ENCODE peak calls at places on chromosomes 4 and X, in five cellular contexts. K is mesendoderm, T is mesenchymal stem cell, A is neuronal stem cell, B is IMR-90. X is an unnamed sample.

GRCh38 chr4:36285784-36286480 is 4.5 kb downstream of the DTHD1 start:
- DNase-seq in A (no peak), T (no peak), B (no peak), K (no peak), X (no peak)

GRCh38 chrX:8845060-8845459 is 43.9 kb upstream of the FAM9A start:
- DNase-seq in T (peak), B (peak), A (no peak), K (peak), X (no peak)

GRCh38 chrX:3638280-3638873 is 75.1 kb downstream of the PRKX start:
- DNase-seq in B (peak), A (peak), T (peak), K (peak), X (no peak)

GRCh38 chrX:47179928-47180255 is 13.7 kb upstream of the UBA1 start:
- DNase-seq in A (no peak), B (no peak), K (no peak), T (no peak), X (no peak)

GRCh38 chrX:132461886-132462285 is 27.0 kb downstream of the MBNL3 start:
- DNase-seq in A (no peak), T (no peak), K (no peak), B (no peak), X (no peak)

GRCh38 chrX:115226929-115227328 is 7.0 kb downstream of the LRCH2 start:
- DNase-seq in B (peak), A (peak), T (peak), K (peak), X (peak)

GRCh38 chrX:154396948-154397887 is 959 bp upstream of the RPL10 start:
- DNase-seq in B (peak), K (peak), T (peak), A (no peak), X (peak)

GRCh38 chrX:82748901-82749505 is 759.1 kb upstream of the POU3F4 start:
- DNase-seq in K (peak), A (no peak), T (peak), B (no peak), X (no peak)

GRCh38 chr4:123559955-123560669 is 163.5 kb downstream of the SPRY1 start:
- DNase-seq in K (no peak), B (peak), A (no peak), T (peak), X (no peak)

GRCh38 chr4:75653845-75654503 is 19.2 kb downstream of the G3BP2 start:
- DNase-seq in T (peak), K (peak), A (no peak), B (peak), X (no peak)

GRCh38 chrX:8304668-8305067 is 133.6 kb upstream of the VCX2 start:
- DNase-seq in B (no peak), K (no peak), A (no peak), T (no peak), X (no peak)

GRCh38 chr4:165476214-165477098 is 97.6 kb downstream of the CPE start:
- DNase-seq in B (peak), T (peak), K (no peak), A (no peak), X (no peak)

GRCh38 chr4:176479745-176480144 is 160.0 kb downstream of the SPCS3 start:
- DNase-seq in K (no peak), B (no peak), A (no peak), T (no peak), X (no peak)

GRCh38 chr4:158050942-158051341 is 121.9 kb downstream of the GASK1B start:
- DNase-seq in A (no peak), K (no peak), T (no peak), B (no peak), X (no peak)

GRCh38 chr4:163621844-163622243 is 127.4 kb downstream of the TMA16 start:
- DNase-seq in A (no peak), T (no peak), B (no peak), K (no peak), X (no peak)

GRCh38 chr4:21451032-21451431 is 497.5 kb downstream of the KCNIP4 start:
- DNase-seq in T (peak), B (peak), A (no peak), K (peak), X (no peak)

GRCh38 chr4:98638661-98639060 is 19.8 kb downstream of the TSPAN5 start:
- DNase-seq in B (peak), A (no peak), T (peak), K (no peak), X (no peak)

GRCh38 chr4:105666693-105667092 is 41.8 kb downstream of the INTS12 start:
- DNase-seq in K (peak), A (no peak), B (peak), T (peak), X (no peak)

GRCh38 chr4:106266201-106266600 is 49.8 kb downstream of the TBCK start:
- DNase-seq in T (peak), B (peak), K (peak), A (no peak), X (no peak)

GRCh38 chrX:113551919-113552318 is 711.3 kb upstream of the AMOT start:
- DNase-seq in A (no peak), B (no peak), K (no peak), T (no peak), X (no peak)

GRCh38 chr4:133694416-133694815 is 507.2 kb downstream of the PABPC4L start:
- DNase-seq in T (no peak), K (no peak), A (no peak), B (no peak), X (no peak)
- H4K8ac ChIP-seq in T (no peak), K (no peak), A (no peak), B (no peak), X (no peak)

DNA sequence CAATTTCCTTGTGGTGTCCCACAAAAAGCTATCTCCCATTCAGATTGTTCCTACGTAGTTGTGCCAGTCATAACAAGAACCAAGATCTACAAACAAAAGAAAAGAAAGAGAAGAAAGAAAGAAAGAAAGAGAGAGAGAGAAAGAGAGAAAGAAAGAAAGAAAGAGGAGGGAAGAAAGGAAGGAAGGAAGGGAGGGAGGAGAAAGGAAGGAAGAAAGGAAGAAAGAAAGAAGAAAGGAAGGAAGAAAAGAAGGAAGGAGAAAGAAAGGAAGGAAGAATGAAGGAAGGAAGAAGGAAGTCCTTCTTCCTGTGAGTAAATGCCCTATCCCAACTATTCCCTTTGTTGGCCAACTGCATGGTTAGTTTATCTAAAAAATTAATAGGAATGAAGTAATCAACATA is 366.0 kb downstream of the DHRSX start:
- DNase-seq in A (no peak), T (no peak), B (no peak), K (no peak), X (no peak)
- H4K8ac ChIP-seq in A (no peak), T (no peak), B (no peak), K (no peak), X (no peak)

GRCh38 chr4:56799824-56800756 is 21.4 kb downstream of the SPINK2 start:
- DNase-seq in B (peak), K (peak), T (peak), A (peak), X (peak)
- H4K8ac ChIP-seq in B (no peak), K (no peak), T (peak), A (no peak), X (no peak)

GRCh38 chr4:185565696-185566095 is 30.4 kb upstream of the PDLIM3 start:
- DNase-seq in B (no peak), T (no peak), K (no peak), A (no peak), X (no peak)

GRCh38 chr4:185566425-185566824 is 31.1 kb upstream of the PDLIM3 start:
- DNase-seq in B (no peak), A (no peak), T (no peak), K (peak), X (no peak)

GRCh38 chr4:185570727-185571126 is 35.4 kb upstream of the PDLIM3 start:
- DNase-seq in T (no peak), A (no peak), K (no peak), B (no peak), X (no peak)

GRCh38 chr4:185566972-185567749 is 31.9 kb upstream of the PDLIM3 start:
- DNase-seq in A (no peak), B (peak), T (peak), K (peak), X (no peak)

GRCh38 chr4:185567828-185568442 is 32.6 kb upstream of the PDLIM3 start:
- DNase-seq in K (peak), T (peak), B (peak), A (no peak), X (no peak)
- H4K8ac ChIP-seq in K (no peak), T (no peak), B (no peak), A (no peak), X (no peak)

GRCh38 chr4:8135666-8136065 is 22.9 kb downstream of the ABLIM2 start:
- DNase-seq in B (no peak), T (no peak), K (no peak), A (no peak), X (no peak)

GRCh38 chr4:8132947-8133705 is 25.5 kb downstream of the ABLIM2 start:
- DNase-seq in T (no peak), A (no peak), B (no peak), K (no peak), X (no peak)

GRCh38 chr4:8132400-8132799 is 26.2 kb downstream of the ABLIM2 start:
- DNase-seq in A (no peak), K (no peak), B (no peak), T (no peak), X (no peak)

GRCh38 chr4:8131826-8132225 is 26.8 kb downstream of the ABLIM2 start:
- DNase-seq in A (no peak), T (no peak), K (no peak), B (no peak), X (no peak)

GRCh38 chr4:8133897-8134542 is 24.6 kb downstream of the ABLIM2 start:
- DNase-seq in A (no peak), T (no peak), K (peak), B (no peak), X (peak)
- H4K8ac ChIP-seq in A (peak), T (no peak), K (no peak), B (no peak), X (no peak)

GRCh38 chr4:109729155-109729562 is 711 bp downstream of the PLA2G12A start:
- DNase-seq in K (peak), T (peak), A (no peak), B (peak), X (no peak)
- H4K8ac ChIP-seq in K (no peak), T (no peak), A (no peak), B (peak), X (no peak)

GRCh38 chr4:103198111-103198765 is at the start of gene CENPE:
- DNase-seq in K (peak), B (peak), A (peak), T (peak), X (peak)

GRCh38 chr4:103201254-103201653 is 3.1 kb upstream of the CENPE start:
- DNase-seq in A (no peak), B (no peak), T (no peak), K (no peak), X (no peak)

GRCh38 chr4:103201724-103202123 is 3.6 kb upstream of the CENPE start:
- DNase-seq in K (no peak), B (no peak), A (no peak), T (no peak), X (no peak)

GRCh38 chr4:103197765-103198110 is 405 bp downstream of the CENPE start:
- DNase-seq in B (no peak), T (no peak), A (no peak), K (no peak), X (no peak)

GRCh38 chr4:103199009-103199408 is 866 bp upstream of the CENPE start:
- DNase-seq in A (no peak), T (no peak), K (no peak), B (no peak), X (no peak)
- H4K8ac ChIP-seq in A (no peak), T (peak), K (peak), B (peak), X (no peak)

GRCh38 chr4:26204249-26204825 is 116.5 kb upstream of the RBPJ start:
- DNase-seq in A (no peak), B (no peak), T (no peak), K (no peak), X (no peak)
- H4K8ac ChIP-seq in A (no peak), B (no peak), T (no peak), K (no peak), X (no peak)

DNA sequence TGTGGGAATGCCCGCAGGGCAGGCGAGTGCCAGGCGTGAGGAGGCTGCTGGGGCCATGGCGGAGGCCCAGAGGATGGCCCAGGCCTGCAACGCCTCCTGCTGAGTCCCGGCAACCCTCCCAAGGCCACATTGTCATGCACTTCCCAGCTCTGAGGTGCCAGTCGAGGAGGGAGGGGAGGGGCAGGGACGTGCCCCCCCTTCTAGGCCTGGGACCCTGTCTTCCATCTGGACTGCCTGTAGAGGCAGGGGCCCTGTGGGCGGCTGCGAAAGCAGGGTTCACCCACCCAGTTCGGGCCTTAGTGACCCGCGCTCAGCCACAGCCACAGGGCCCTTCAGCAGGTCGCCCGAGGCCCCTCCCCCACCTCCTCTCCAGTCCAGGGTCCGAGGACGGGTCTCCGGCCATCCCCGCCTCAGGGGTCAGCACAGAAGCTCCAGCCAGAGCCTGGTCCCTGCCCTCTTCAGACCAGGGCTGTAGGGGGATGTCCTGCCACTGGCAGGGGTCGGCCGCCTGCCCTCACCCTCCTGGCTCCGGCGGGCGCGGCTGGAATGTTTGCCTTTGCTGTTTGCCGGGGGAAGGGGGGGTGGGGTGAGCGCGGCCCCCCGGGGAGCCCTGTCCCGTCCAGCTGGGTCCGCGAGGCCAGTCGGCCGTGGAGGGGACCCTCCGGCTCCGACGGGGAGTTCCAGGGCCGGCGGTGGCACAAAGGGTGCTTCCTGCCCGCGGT is 26.6 kb upstream of the FGFR3 start:
- DNase-seq in K (peak), B (no peak), A (peak), T (no peak), X (peak)
- H4K8ac ChIP-seq in K (no peak), B (no peak), A (no peak), T (peak), X (no peak)

DNA sequence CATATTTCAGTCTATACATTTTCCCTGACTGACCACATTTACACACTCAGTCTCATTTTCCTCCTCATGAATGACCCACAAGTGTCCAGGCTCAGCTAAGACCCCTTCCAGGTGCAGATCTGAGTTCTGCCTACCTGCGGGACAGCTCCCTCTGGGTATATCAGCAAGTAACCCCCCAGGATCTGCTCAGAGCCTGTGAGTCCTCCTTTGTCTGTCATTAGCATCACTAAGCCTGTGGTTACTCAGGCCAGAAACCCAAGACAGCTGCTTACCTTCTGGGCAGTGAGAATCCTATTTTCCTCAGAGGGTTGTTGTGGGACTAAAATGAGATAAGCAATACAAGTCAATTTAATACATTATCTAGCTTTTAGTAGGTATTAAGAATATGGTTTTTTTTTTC is 487.6 kb upstream of the BOD1L1 start:
- DNase-seq in A (no peak), T (no peak), B (no peak), K (no peak), X (peak)
- H4K8ac ChIP-seq in A (no peak), T (no peak), B (no peak), K (no peak), X (no peak)